ENCODE peak calls at places on chromosomes 7 and 10, in four cellular contexts. One of them, this sample, is unnamed.
A peak's percentile ranks its signal among the peaks of the same experiment; 100 is the strongest.

GRCh38 chr7:108662783-108663182 is 93.1 kb downstream of the DNAJB9 start:
- DNase-seq in spleen: no peak
- DNase-seq in GM23248: no peak
- DNase-seq in fibroblast of lung: no peak
- DNase-seq in this sample: no peak

GRCh38 chr10:74585231-74586087 is 240.9 kb upstream of the KAT6B start:
- DNase-seq in spleen: no peak
- DNase-seq in GM23248: peak; percentile 29
- DNase-seq in fibroblast of lung: no peak
- DNase-seq in this sample: no peak

GRCh38 chr10:114768394-114768786 is 53.2 kb upstream of the FHIP2A start:
- DNase-seq in spleen: no peak
- DNase-seq in GM23248: no peak
- DNase-seq in fibroblast of lung: no peak
- DNase-seq in this sample: no peak

GRCh38 chr7:49776994-49777393 is 3.6 kb downstream of the VWC2 start:
- DNase-seq in spleen: no peak
- DNase-seq in GM23248: no peak
- DNase-seq in fibroblast of lung: no peak
- DNase-seq in this sample: no peak

GRCh38 chr10:25493122-25493893 is 318.5 kb downstream of the GPR158 start:
- DNase-seq in spleen: no peak
- DNase-seq in GM23248: peak; percentile 29
- DNase-seq in fibroblast of lung: peak; percentile 97
- DNase-seq in this sample: no peak

GRCh38 chr7:23012797-23013714 is 874 bp downstream of the HYCC1 start:
- DNase-seq in spleen: peak; percentile 91
- DNase-seq in GM23248: peak; percentile 51
- DNase-seq in fibroblast of lung: peak; percentile 28
- DNase-seq in this sample: peak; percentile 60

GRCh38 chr10:79347894-79348639 is 798 bp downstream of the PPIF start:
- DNase-seq in spleen: peak; percentile 97
- DNase-seq in GM23248: peak; percentile 83
- DNase-seq in fibroblast of lung: peak; percentile 61
- DNase-seq in this sample: peak; percentile 85

GRCh38 chr7:91436655-91437054 is 172.4 kb downstream of the FZD1 start:
- DNase-seq in spleen: no peak
- DNase-seq in GM23248: no peak
- DNase-seq in fibroblast of lung: no peak
- DNase-seq in this sample: no peak

GRCh38 chr7:36677769-36678435 is 46.4 kb downstream of the AOAH start:
- DNase-seq in spleen: no peak
- DNase-seq in GM23248: no peak
- DNase-seq in fibroblast of lung: no peak
- DNase-seq in this sample: no peak

GRCh38 chr7:95684505-95684904 is 87.8 kb upstream of the DYNC1I1 start:
- DNase-seq in spleen: no peak
- DNase-seq in GM23248: no peak
- DNase-seq in fibroblast of lung: no peak
- DNase-seq in this sample: no peak

DNA sequence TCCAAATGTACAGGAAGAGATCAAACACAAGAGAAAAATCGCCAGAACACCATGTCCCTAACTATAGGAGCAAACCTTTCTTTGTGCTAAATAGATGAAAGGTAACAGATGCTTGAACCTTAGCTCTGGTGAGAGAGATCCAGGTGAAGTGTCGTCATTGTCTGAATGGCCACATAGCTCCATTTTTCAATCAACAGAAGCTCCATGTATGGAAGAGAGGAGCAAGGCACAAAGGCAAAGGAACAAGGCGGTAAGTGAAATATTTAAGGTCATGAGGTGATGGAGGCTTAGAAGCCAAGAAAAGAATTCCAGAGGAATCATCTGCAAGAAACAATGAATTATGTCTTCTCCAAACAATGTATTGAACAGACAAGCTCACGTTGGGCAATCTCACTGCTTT is 585.1 kb downstream of the GATA3 start:
- DNase-seq in spleen: no peak
- DNase-seq in GM23248: no peak
- DNase-seq in fibroblast of lung: peak; percentile 1
- DNase-seq in this sample: no peak
- H3K4me1 ChIP-seq in spleen: no peaks in the 10 kb centered on the region
- H3K4me1 ChIP-seq in GM23248: no peaks in the 10 kb centered on the region
- H3K4me1 ChIP-seq in fibroblast of lung: no peaks in the 10 kb centered on the region
- H3K4me1 ChIP-seq in this sample: no peaks in the 10 kb centered on the region

GRCh38 chr10:97714401-97715258 is 1.1 kb downstream of the MARVELD1 start:
- DNase-seq in spleen: peak; percentile 90
- DNase-seq in GM23248: peak; percentile 94
- DNase-seq in fibroblast of lung: peak; percentile 80
- DNase-seq in this sample: peak; percentile 76
- H3K4me1 ChIP-seq in spleen: peaks cover 8% of the 10 kb centered on the region
- H3K4me1 ChIP-seq in GM23248: peaks cover 36% of the 10 kb centered on the region
- H3K4me1 ChIP-seq in fibroblast of lung: peaks cover 23% of the 10 kb centered on the region
- H3K4me1 ChIP-seq in this sample: peaks cover 56% of the 10 kb centered on the region

GRCh38 chr10:124737221-124737620 is 7.0 kb downstream of the FAM53B start:
- DNase-seq in spleen: no peak
- DNase-seq in GM23248: no peak
- DNase-seq in fibroblast of lung: no peak
- DNase-seq in this sample: no peak

GRCh38 chr10:124735491-124736286 is 8.5 kb downstream of the FAM53B start:
- DNase-seq in spleen: peak; percentile 75
- DNase-seq in GM23248: no peak
- DNase-seq in fibroblast of lung: no peak
- DNase-seq in this sample: no peak

GRCh38 chr10:124738441-124738840 is 5.7 kb downstream of the FAM53B start:
- DNase-seq in spleen: no peak
- DNase-seq in GM23248: no peak
- DNase-seq in fibroblast of lung: no peak
- DNase-seq in this sample: no peak

GRCh38 chr10:124737708-124738107 is 6.5 kb downstream of the FAM53B start:
- DNase-seq in spleen: no peak
- DNase-seq in GM23248: no peak
- DNase-seq in fibroblast of lung: no peak
- DNase-seq in this sample: no peak

DNA sequence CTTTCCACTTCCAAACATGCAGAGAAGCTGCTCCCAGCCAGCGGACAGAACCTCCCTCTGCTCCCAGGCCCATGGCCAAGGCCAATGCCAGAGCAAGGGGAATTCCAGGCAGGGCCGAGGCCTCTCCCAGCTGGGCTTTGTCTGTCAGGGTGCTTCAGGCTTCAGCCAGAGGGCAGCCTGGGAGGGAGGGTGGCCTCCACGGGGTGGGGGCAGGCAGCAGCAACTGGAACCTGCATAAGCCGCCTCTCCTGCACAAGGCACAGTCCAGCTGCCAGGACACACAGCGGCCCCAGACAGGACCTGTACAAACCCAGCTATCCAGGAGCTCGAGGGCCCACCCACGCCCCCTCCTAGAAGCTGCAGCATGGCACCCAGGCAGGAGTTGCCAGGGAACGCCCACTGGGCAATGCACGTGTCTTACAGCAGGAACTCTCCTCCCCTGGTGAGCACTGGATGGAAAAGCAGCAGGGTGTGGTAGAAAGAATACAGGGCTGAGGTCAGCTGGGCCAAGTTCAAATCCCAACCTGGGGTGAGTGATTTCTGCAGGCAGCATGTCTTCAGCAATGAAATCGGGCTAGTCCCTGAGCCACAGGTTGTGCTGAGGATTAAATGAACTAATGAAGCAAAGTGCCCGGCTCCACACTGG is 7.6 kb downstream of the FAM53B start:
- DNase-seq in spleen: peak; percentile 86
- DNase-seq in GM23248: peak; percentile 61
- DNase-seq in fibroblast of lung: peak; percentile 60
- DNase-seq in this sample: peak; percentile 86
- H3K4me1 ChIP-seq in spleen: peaks cover 97% of the 10 kb centered on the region
- H3K4me1 ChIP-seq in GM23248: peaks cover 28% of the 10 kb centered on the region
- H3K4me1 ChIP-seq in fibroblast of lung: peaks cover 16% of the 10 kb centered on the region
- H3K4me1 ChIP-seq in this sample: peaks cover 100% of the 10 kb centered on the region

GRCh38 chr7:151757274-151757673 is 119.6 kb downstream of the PRKAG2 start:
- DNase-seq in spleen: no peak
- DNase-seq in GM23248: peak; percentile 48
- DNase-seq in fibroblast of lung: peak; percentile 76
- DNase-seq in this sample: no peak
- H3K4me1 ChIP-seq in spleen: peaks cover 19% of the 10 kb centered on the region
- H3K4me1 ChIP-seq in GM23248: peaks cover 24% of the 10 kb centered on the region
- H3K4me1 ChIP-seq in fibroblast of lung: peaks cover 33% of the 10 kb centered on the region
- H3K4me1 ChIP-seq in this sample: peaks cover 28% of the 10 kb centered on the region

GRCh38 chr7:55043691-55044090 is 24.9 kb downstream of the EGFR start:
- DNase-seq in spleen: no peak
- DNase-seq in GM23248: no peak
- DNase-seq in fibroblast of lung: no peak
- DNase-seq in this sample: no peak
- H3K4me1 ChIP-seq in spleen: no peaks in the 10 kb centered on the region
- H3K4me1 ChIP-seq in GM23248: peaks cover 18% of the 10 kb centered on the region
- H3K4me1 ChIP-seq in fibroblast of lung: peaks cover 6% of the 10 kb centered on the region
- H3K4me1 ChIP-seq in this sample: peaks cover 33% of the 10 kb centered on the region

GRCh38 chr7:134795231-134795630 is 15.8 kb downstream of the CALD1 start:
- DNase-seq in spleen: no peak
- DNase-seq in GM23248: no peak
- DNase-seq in fibroblast of lung: no peak
- DNase-seq in this sample: no peak
- H3K4me1 ChIP-seq in spleen: peaks cover 4% of the 10 kb centered on the region
- H3K4me1 ChIP-seq in GM23248: peaks cover 39% of the 10 kb centered on the region
- H3K4me1 ChIP-seq in fibroblast of lung: peaks cover 2% of the 10 kb centered on the region
- H3K4me1 ChIP-seq in this sample: peaks cover 4% of the 10 kb centered on the region

GRCh38 chr10:44956717-44957706 is 2.6 kb upstream of the RASSF4 start:
- DNase-seq in spleen: peak; percentile 11
- DNase-seq in GM23248: no peak
- DNase-seq in fibroblast of lung: no peak
- DNase-seq in this sample: no peak

GRCh38 chr10:44954962-44955361 is 4.6 kb upstream of the RASSF4 start:
- DNase-seq in spleen: no peak
- DNase-seq in GM23248: no peak
- DNase-seq in fibroblast of lung: no peak
- DNase-seq in this sample: no peak

GRCh38 chr10:44958196-44958896 is 1.3 kb upstream of the RASSF4 start:
- DNase-seq in spleen: peak; percentile 25
- DNase-seq in GM23248: peak; percentile 87
- DNase-seq in fibroblast of lung: peak; percentile 86
- DNase-seq in this sample: no peak

GRCh38 chr10:44955408-44956070 is 4.1 kb upstream of the RASSF4 start:
- DNase-seq in spleen: peak; percentile 48
- DNase-seq in GM23248: no peak
- DNase-seq in fibroblast of lung: no peak
- DNase-seq in this sample: no peak

GRCh38 chr10:44956176-44956575 is 3.4 kb upstream of the RASSF4 start:
- DNase-seq in spleen: peak; percentile 15
- DNase-seq in GM23248: no peak
- DNase-seq in fibroblast of lung: no peak
- DNase-seq in this sample: no peak
- H3K4me1 ChIP-seq in spleen: peaks cover 17% of the 10 kb centered on the region
- H3K4me1 ChIP-seq in GM23248: peaks cover 12% of the 10 kb centered on the region
- H3K4me1 ChIP-seq in fibroblast of lung: peaks cover 7% of the 10 kb centered on the region
- H3K4me1 ChIP-seq in this sample: peaks cover 40% of the 10 kb centered on the region

This sample was measured in lower lobe of right lung.